ENCODE peak calls at places on chromosomes 6 and 20, in ten cellular contexts. F, Y, T, I, Q, W, C, B, M and A are unnamed samples.
A peak's percentile ranks its signal among the peaks of the same experiment; 100 is the strongest.

GRCh38 chr6:43074847-43075741 is 1.0 kb upstream of the PTK7 start:
- DNase-seq in F (no peak), Y (peak; percentile 57), T (no peak), I (peak; percentile 87), Q (peak; percentile 96), W (no peak), C (no peak), B (peak; percentile 44), M (no peak), A (no peak)

GRCh38 chr6:139124887-139125672 is 9.8 kb upstream of the HECA start:
- DNase-seq in F (peak; percentile 80), Y (peak; percentile 56), T (peak; percentile 69), I (no peak), Q (peak; percentile 89), W (peak; percentile 43), C (no peak), B (peak; percentile 64), M (no peak), A (peak; percentile 30)

GRCh38 chr6:160065200-160065599 is 56.4 kb upstream of the SLC22A1 start:
- DNase-seq in F (no peak), Y (no peak), T (no peak), I (no peak), Q (no peak), W (no peak), C (no peak), B (no peak), M (no peak), A (no peak)

GRCh38 chr6:26331809-26332226 is 33.2 kb upstream of the BTN3A2 start:
- DNase-seq in F (no peak), Y (no peak), T (no peak), I (no peak), Q (no peak), W (no peak), C (no peak), B (no peak), M (no peak), A (no peak)

GRCh38 chr20:41249371-41249770 is 68.2 kb downstream of the ZHX3 start:
- DNase-seq in F (peak; percentile 29), Y (peak; percentile 92), T (no peak), I (peak; percentile 84), Q (peak; percentile 94), W (peak; percentile 46), C (peak; percentile 90), B (no peak), M (no peak), A (peak; percentile 29)

GRCh38 chr20:60761056-60761455 is 491.0 kb upstream of the CDH4 start:
- DNase-seq in F (no peak), Y (no peak), T (no peak), I (no peak), Q (no peak), W (no peak), C (no peak), B (no peak), M (no peak), A (no peak)

GRCh38 chr20:62675156-62675871 is 33.0 kb downstream of the SLCO4A1 start:
- DNase-seq in F (peak; percentile 63), Y (peak; percentile 5), T (no peak), I (no peak), Q (peak; percentile 9), W (no peak), C (no peak), B (no peak), M (no peak), A (no peak)

GRCh38 chr20:18001131-18001921 is 32.5 kb downstream of the MGME1 start:
- DNase-seq in F (peak; percentile 68), Y (peak; percentile 83), T (peak; percentile 75), I (peak; percentile 92), Q (peak; percentile 95), W (peak; percentile 69), C (peak; percentile 91), B (peak; percentile 50), M (no peak), A (peak; percentile 89)

GRCh38 chr6:165758441-165758840 is 95.4 kb upstream of the PDE10A start:
- DNase-seq in F (no peak), Y (no peak), T (no peak), I (no peak), Q (no peak), W (no peak), C (no peak), B (no peak), M (no peak), A (no peak)
- TF ChIP-seq CTCF in F (no peak), Y (no peak), T (no peak), I (no peak), Q (no peak), W (no peak), C (no peak), B (no peak), M (no peak), A (no peak)

DNA sequence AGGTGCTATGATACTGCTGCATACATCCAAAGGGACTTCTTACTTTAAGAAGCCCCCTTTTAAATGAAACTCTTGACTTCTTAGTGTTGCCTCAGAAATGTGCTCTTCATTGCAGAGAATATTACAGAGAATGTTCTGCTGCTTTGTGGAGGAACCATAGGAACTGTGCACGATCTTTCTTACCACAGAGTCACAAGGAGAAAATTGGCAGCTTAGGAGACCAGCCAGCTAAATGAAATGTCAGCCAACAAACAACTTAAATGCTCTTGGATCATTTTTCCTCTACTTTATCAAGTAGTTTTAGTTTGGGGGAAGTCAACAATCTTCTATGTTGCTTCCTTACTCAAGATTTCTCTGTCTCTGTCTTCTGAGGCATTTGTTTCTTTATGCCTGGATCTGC is 125.9 kb upstream of the MLIP start:
- DNase-seq in F (no peak), Y (peak; percentile 45), T (no peak), I (no peak), Q (peak; percentile 30), W (no peak), C (no peak), B (no peak), M (no peak), A (no peak)
- H3K27ac ChIP-seq in F (no peak overlapping the region), Y (no peak overlapping the region), T (no peak overlapping the region), I (peak overlapping the region; percentile 84), Q (no peak overlapping the region), W (no peak overlapping the region), C (no peak overlapping the region), B (no peak overlapping the region), M (no peak overlapping the region), A (no peak overlapping the region)

GRCh38 chr6:45924763-45925342 is 90.8 kb downstream of the CLIC5 start:
- DNase-seq in F (no peak), Y (no peak), T (no peak), I (no peak), Q (peak; percentile 43), W (no peak), C (no peak), B (no peak), M (no peak), A (no peak)

GRCh38 chr6:45930419-45931059 is 85.1 kb downstream of the CLIC5 start:
- DNase-seq in F (peak; percentile 79), Y (peak; percentile 51), T (peak; percentile 71), I (peak; percentile 84), Q (peak; percentile 81), W (peak; percentile 58), C (peak; percentile 79), B (peak; percentile 68), M (peak; percentile 33), A (peak; percentile 51)

GRCh38 chr6:45928721-45929305 is 86.8 kb downstream of the CLIC5 start:
- DNase-seq in F (no peak), Y (no peak), T (no peak), I (no peak), Q (no peak), W (no peak), C (no peak), B (no peak), M (no peak), A (no peak)

GRCh38 chr6:45929421-45930361 is 86.0 kb downstream of the CLIC5 start:
- DNase-seq in F (no peak), Y (peak; percentile 15), T (no peak), I (no peak), Q (no peak), W (no peak), C (no peak), B (no peak), M (no peak), A (no peak)

DNA sequence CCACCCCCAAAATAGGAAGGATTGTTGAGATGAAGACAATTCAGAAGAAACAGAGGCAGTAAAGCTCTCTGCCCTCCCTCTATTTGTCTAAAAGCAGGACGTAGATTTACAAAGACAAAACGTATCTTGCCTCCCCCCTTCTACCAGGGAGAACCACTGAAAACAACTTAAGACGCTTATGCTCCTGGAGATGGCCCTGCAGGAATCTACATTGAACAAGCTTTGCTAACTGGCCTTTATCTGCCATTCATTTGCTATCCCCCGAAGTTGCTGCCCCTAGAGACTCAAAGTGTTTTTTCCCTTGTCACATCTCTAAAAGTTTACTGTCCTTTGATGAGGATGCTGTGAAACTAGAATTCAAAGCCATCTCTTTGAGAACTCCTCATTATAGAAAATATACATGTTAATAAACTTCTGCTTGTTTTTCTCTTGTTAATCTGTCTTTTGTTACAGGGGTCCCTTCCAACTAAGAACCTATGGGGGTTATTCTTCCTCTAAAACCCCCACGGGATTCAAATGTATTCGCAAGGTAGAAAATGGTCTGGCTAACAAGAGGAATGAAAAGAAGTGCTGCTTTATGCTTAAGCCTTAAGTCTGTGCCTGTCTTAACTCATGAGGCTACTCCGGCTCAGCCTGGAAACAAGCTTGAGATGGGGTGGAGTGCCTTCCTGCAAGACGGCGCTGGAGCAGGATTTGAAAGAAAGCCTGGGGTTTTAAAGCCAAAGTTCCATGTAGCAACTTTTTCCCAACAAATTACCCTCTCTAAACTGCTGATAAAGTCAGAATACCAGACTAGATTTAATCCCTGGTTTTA is 88.0 kb downstream of the CLIC5 start:
- DNase-seq in F (no peak), Y (no peak), T (no peak), I (peak; percentile 50), Q (no peak), W (no peak), C (no peak), B (no peak), M (no peak), A (no peak)
- H3K4me1 ChIP-seq in F (peaks cover 16% of the 10 kb centered on the region), Y (peaks cover 2% of the 10 kb centered on the region), T (no peaks in the 10 kb centered on the region), I (peaks cover 3% of the 10 kb centered on the region), Q (peaks cover 8% of the 10 kb centered on the region), W (no peaks in the 10 kb centered on the region), C (peaks cover 17% of the 10 kb centered on the region), B (no peaks in the 10 kb centered on the region), M (no peaks in the 10 kb centered on the region), A (no peaks in the 10 kb centered on the region)

GRCh38 chr20:4524307-4524706 is 197.4 kb upstream of the PRND start:
- DNase-seq in F (no peak), Y (no peak), T (no peak), I (no peak), Q (no peak), W (no peak), C (no peak), B (no peak), M (no peak), A (no peak)

GRCh38 chr20:4522310-4522709 is 199.4 kb upstream of the PRND start:
- DNase-seq in F (no peak), Y (no peak), T (no peak), I (no peak), Q (no peak), W (no peak), C (no peak), B (no peak), M (no peak), A (no peak)

GRCh38 chr20:4521170-4521968 is 200.3 kb upstream of the PRND start:
- DNase-seq in F (no peak), Y (no peak), T (no peak), I (peak; percentile 6), Q (no peak), W (no peak), C (no peak), B (no peak), M (no peak), A (no peak)

GRCh38 chr20:4516851-4517250 is 204.9 kb upstream of the PRND start:
- DNase-seq in F (no peak), Y (no peak), T (no peak), I (no peak), Q (no peak), W (no peak), C (no peak), B (no peak), M (no peak), A (no peak)

DNA sequence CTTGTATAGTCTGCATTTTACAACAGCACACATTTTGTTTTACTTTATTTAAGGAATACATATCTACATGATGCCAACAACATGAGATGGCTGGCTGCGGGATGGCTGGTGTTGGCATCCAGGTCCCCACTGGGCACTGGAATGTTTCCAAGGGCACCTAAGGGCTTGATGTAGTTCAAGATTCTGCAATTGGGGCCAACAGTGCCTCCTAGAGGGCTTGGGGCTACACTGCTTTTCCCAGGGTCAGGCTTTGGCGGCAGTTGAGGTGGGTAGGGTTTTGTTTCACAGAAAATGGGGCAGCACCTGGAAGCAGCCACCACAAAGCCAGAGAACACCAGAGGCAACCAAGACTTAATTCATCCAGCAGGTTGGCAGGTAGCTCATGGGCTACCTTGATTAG is 202.2 kb upstream of the PRND start:
- DNase-seq in F (peak; percentile 25), Y (no peak), T (no peak), I (peak; percentile 86), Q (no peak), W (no peak), C (no peak), B (no peak), M (no peak), A (no peak)
- TF ChIP-seq CTCF in F (peak; percentile 29), Y (peak; percentile 40), T (no peak), I (peak; percentile 69), Q (peak; percentile 62), W (peak; percentile 7), C (peak; percentile 19), B (no peak), M (peak; percentile 47), A (no peak)